ENCODE peak calls at places on chromosome 14, in seven cellular contexts. P, H, X, F, Z, W and I are unnamed samples.

GRCh38 chr14:32197919-32198318 is 3.9 kb upstream of the RNU6-7 start:
- DNase-seq in P (no peak), H (no peak), X (no peak), F (no peak), Z (no peak), W (no peak), I (no peak)

GRCh38 chr14:63203618-63204406 is 431 bp upstream of the RHOJ start:
- DNase-seq in P (peak), H (no peak), X (no peak), F (no peak), Z (peak), W (peak), I (no peak)

GRCh38 chr14:103408491-103409155 is 23.4 kb downstream of the MARK3 start:
- DNase-seq in P (peak), H (no peak), X (no peak), F (no peak), Z (no peak), W (peak), I (no peak)

GRCh38 chr14:34501997-34502396 is 37.5 kb downstream of the EAPP start:
- DNase-seq in P (no peak), H (no peak), X (no peak), F (no peak), Z (no peak), W (no peak), I (no peak)

GRCh38 chr14:65211341-65211987 is 109.1 kb upstream of the MAX start:
- DNase-seq in P (no peak), H (no peak), X (no peak), F (no peak), Z (peak), W (no peak), I (no peak)

GRCh38 chr14:29016050-29016900 is 249.7 kb downstream of the FOXG1 start:
- DNase-seq in P (no peak), H (no peak), X (no peak), F (no peak), Z (no peak), W (peak), I (no peak)

GRCh38 chr14:36773558-36773957 is 111.9 kb downstream of the PAX9 start:
- DNase-seq in P (no peak), H (no peak), X (no peak), F (no peak), Z (no peak), W (no peak), I (no peak)

GRCh38 chr14:60514378-60515243 is 5.7 kb downstream of the SIX6 start:
- DNase-seq in P (no peak), H (no peak), X (no peak), F (no peak), Z (no peak), W (no peak), I (no peak)

GRCh38 chr14:86124328-86124727 is 594.4 kb downstream of the FLRT2 start:
- DNase-seq in P (no peak), H (no peak), X (no peak), F (no peak), Z (no peak), W (no peak), I (no peak)

GRCh38 chr14:52840916-52841315 is 49.5 kb upstream of the GNPNAT1 start:
- DNase-seq in P (no peak), H (no peak), X (no peak), F (no peak), Z (peak), W (no peak), I (no peak)

GRCh38 chr14:41915732-41916131 is 309.1 kb downstream of the LRFN5 start:
- DNase-seq in P (no peak), H (no peak), X (no peak), F (no peak), Z (no peak), W (no peak), I (no peak)

GRCh38 chr14:99350751-99351150 is 78.8 kb upstream of the BCL11B start:
- DNase-seq in P (no peak), H (no peak), X (no peak), F (no peak), Z (no peak), W (no peak), I (no peak)

GRCh38 chr14:59634617-59635016 is 58.0 kb upstream of the CCDC175 start:
- DNase-seq in P (no peak), H (no peak), X (no peak), F (no peak), Z (no peak), W (no peak), I (no peak)

GRCh38 chr14:75979641-75980422 is 2.0 kb downstream of the TGFB3 start:
- DNase-seq in P (peak), H (no peak), X (no peak), F (no peak), Z (no peak), W (no peak), I (peak)

GRCh38 chr14:68282479-68283377 is 463.1 kb downstream of the RAD51B start:
- DNase-seq in P (no peak), H (peak), X (peak), F (no peak), Z (no peak), W (no peak), I (no peak)

GRCh38 chr14:54105898-54106297 is 149.3 kb upstream of the BMP4 start:
- DNase-seq in P (no peak), H (no peak), X (no peak), F (no peak), Z (no peak), W (peak), I (no peak)

GRCh38 chr14:67892466-67893120 is 73.0 kb downstream of the RAD51B start:
- DNase-seq in P (no peak), H (no peak), X (no peak), F (no peak), Z (no peak), W (peak), I (no peak)

GRCh38 chr14:22887260-22887989 is 4.4 kb downstream of the REM2 start:
- DNase-seq in P (peak), H (no peak), X (peak), F (no peak), Z (no peak), W (peak), I (no peak)

GRCh38 chr14:54220122-54220691 is 176.6 kb upstream of the CDKN3 start:
- DNase-seq in P (no peak), H (no peak), X (no peak), F (no peak), Z (no peak), W (no peak), I (no peak)

GRCh38 chr14:91293281-91293680 is 48.8 kb upstream of the GPR68 start:
- DNase-seq in P (no peak), H (no peak), X (no peak), F (no peak), Z (no peak), W (no peak), I (no peak)

GRCh38 chr14:40199101-40199500 is 766.9 kb upstream of the FBXO33 start:
- DNase-seq in P (no peak), H (no peak), X (no peak), F (no peak), Z (no peak), W (no peak), I (no peak)

GRCh38 chr14:24372701-24373416 is 4.9 kb downstream of the NFATC4 start:
- DNase-seq in P (no peak), H (no peak), X (no peak), F (no peak), Z (no peak), W (no peak), I (no peak)

GRCh38 chr14:70052990-70053389 is 135.8 kb downstream of the SLC8A3 start:
- DNase-seq in P (no peak), H (no peak), X (no peak), F (no peak), Z (no peak), W (no peak), I (no peak)

GRCh38 chr14:96978525-96979272 is 181.5 kb downstream of the VRK1 start:
- DNase-seq in P (no peak), H (no peak), X (no peak), F (no peak), Z (no peak), W (no peak), I (no peak)

GRCh38 chr14:32939254-32940065 is 781 bp downstream of the NPAS3 start:
- DNase-seq in P (peak), H (no peak), X (no peak), F (no peak), Z (peak), W (peak), I (no peak)

GRCh38 chr14:98582276-98582675 is 689.7 kb downstream of the BCL11B start:
- DNase-seq in P (no peak), H (no peak), X (no peak), F (no peak), Z (no peak), W (no peak), I (no peak)

GRCh38 chr14:102155150-102155549 is 15.5 kb downstream of the WDR20 start:
- DNase-seq in P (no peak), H (no peak), X (no peak), F (no peak), Z (no peak), W (peak), I (no peak)

GRCh38 chr14:26621807-26622560 is 24.2 kb upstream of the NOVA1 start:
- DNase-seq in P (no peak), H (no peak), X (no peak), F (no peak), Z (no peak), W (no peak), I (no peak)

GRCh38 chr14:23561873-23562821 is 5.4 kb downstream of the AP1G2 start:
- DNase-seq in P (no peak), H (no peak), X (no peak), F (no peak), Z (no peak), W (no peak), I (no peak)

GRCh38 chr14:70804556-70805162 is 4.7 kb downstream of the MAP3K9 start:
- DNase-seq in P (no peak), H (no peak), X (no peak), F (no peak), Z (no peak), W (no peak), I (no peak)

GRCh38 chr14:62103497-62103896 is 341.3 kb downstream of the SNAPC1 start:
- DNase-seq in P (no peak), H (no peak), X (no peak), F (no peak), Z (no peak), W (no peak), I (no peak)

GRCh38 chr14:103386632-103387329 is 1.6 kb downstream of the MARK3 start:
- DNase-seq in P (no peak), H (no peak), X (no peak), F (no peak), Z (no peak), W (peak), I (no peak)

GRCh38 chr14:64914237-64914971 is at the start of gene CHURC1:
- DNase-seq in P (peak), H (peak), X (peak), F (peak), Z (peak), W (peak), I (peak)

GRCh38 chr14:36700656-36701055 is 39.0 kb downstream of the PAX9 start:
- DNase-seq in P (no peak), H (no peak), X (no peak), F (no peak), Z (no peak), W (no peak), I (no peak)

GRCh38 chr14:97299661-97300060 is 502.5 kb downstream of the VRK1 start:
- DNase-seq in P (no peak), H (peak), X (peak), F (no peak), Z (no peak), W (peak), I (no peak)

GRCh38 chr14:87102979-87103378 is 890.0 kb downstream of the GALC start:
- DNase-seq in P (no peak), H (no peak), X (no peak), F (no peak), Z (no peak), W (no peak), I (no peak)

GRCh38 chr14:21017528-21018245 is 7.2 kb downstream of the NDRG2 start:
- DNase-seq in P (no peak), H (no peak), X (no peak), F (no peak), Z (no peak), W (no peak), I (no peak)

GRCh38 chr14:58878740-58879139 is 241.0 kb downstream of the DACT1 start:
- DNase-seq in P (no peak), H (no peak), X (no peak), F (no peak), Z (no peak), W (no peak), I (no peak)

GRCh38 chr14:69755784-69756183 is 11.2 kb upstream of the SRSF5 start:
- DNase-seq in P (no peak), H (no peak), X (no peak), F (no peak), Z (no peak), W (peak), I (no peak)